ENCODE peak calls at places on chromosome 1, in eight cellular contexts. L is naive thymus-derived CD4-positive, alpha-beta T cell; T is kidney epithelial cell; D is neuronal stem cell; U is hepatocyte; S is lung; R is Karpas-422; C is small intestine. N is an unnamed sample. For H3K27me3, the result is how much of the 10 kb centered on the place peaks cover.

GRCh38 chr1:170663441-170664282 is at the start of gene PRRX1:
- DNase-seq in L (no peak), T (no peak), D (no peak), U (no peak), S (no peak), R (no peak), C (no peak), N (no peak)

GRCh38 chr1:1149416-1149815 is 24.3 kb upstream of the TTLL10 start:
- DNase-seq in L (no peak), T (no peak), D (no peak), U (no peak), S (no peak), R (no peak), C (no peak), N (no peak)

GRCh38 chr1:66633128-66633527 is 99.2 kb downstream of the SGIP1 start:
- DNase-seq in L (no peak), T (no peak), D (no peak), U (no peak), S (no peak), R (no peak), C (no peak), N (no peak)

GRCh38 chr1:59163268-59164092 is 133.4 kb upstream of the FGGY start:
- DNase-seq in L (no peak), T (no peak), D (no peak), U (no peak), S (no peak), R (no peak), C (no peak), N (no peak)

GRCh38 chr1:181630838-181631237 is 147.5 kb downstream of the CACNA1E start:
- DNase-seq in L (no peak), T (no peak), D (no peak), U (no peak), S (no peak), R (no peak), C (no peak), N (no peak)

GRCh38 chr1:210647406-210648333 is 319.0 kb downstream of the HHAT start:
- DNase-seq in L (no peak), T (peak), D (no peak), U (no peak), S (no peak), R (no peak), C (no peak), N (no peak)

GRCh38 chr1:214422137-214422671 is 129.2 kb downstream of the PTPN14 start:
- DNase-seq in L (no peak), T (no peak), D (no peak), U (no peak), S (no peak), R (no peak), C (no peak), N (no peak)

GRCh38 chr1:64745986-64746940 is 1.4 kb downstream of the RAVER2 start:
- DNase-seq in L (no peak), T (no peak), D (no peak), U (no peak), S (no peak), R (no peak), C (peak), N (no peak)

GRCh38 chr1:119659628-119660027 is 11.6 kb upstream of the ZNF697 start:
- DNase-seq in L (no peak), T (no peak), D (no peak), U (no peak), S (peak), R (no peak), C (no peak), N (no peak)

GRCh38 chr1:6148497-6149241 is 31.5 kb downstream of the CHD5 start:
- DNase-seq in L (peak), T (no peak), D (peak), U (peak), S (peak), R (no peak), C (peak), N (peak)

GRCh38 chr1:212606734-212607205 is 1.8 kb upstream of the ATF3 start:
- DNase-seq in L (peak), T (no peak), D (no peak), U (peak), S (peak), R (no peak), C (peak), N (peak)

GRCh38 chr1:12453400-12454343 is 164.3 kb downstream of the DHRS3 start:
- DNase-seq in L (no peak), T (no peak), D (no peak), U (no peak), S (no peak), R (no peak), C (peak), N (no peak)

GRCh38 chr1:30631700-30632099 is 91.7 kb downstream of the MATN1 start:
- DNase-seq in L (no peak), T (no peak), D (no peak), U (no peak), S (no peak), R (no peak), C (no peak), N (no peak)

GRCh38 chr1:43177691-43178090 is 5.6 kb downstream of the CFAP57 start:
- DNase-seq in L (no peak), T (no peak), D (no peak), U (no peak), S (no peak), R (peak), C (no peak), N (no peak)

GRCh38 chr1:170556910-170557309 is 24.9 kb downstream of the GORAB start:
- DNase-seq in L (no peak), T (no peak), D (no peak), U (no peak), S (no peak), R (no peak), C (no peak), N (no peak)

GRCh38 chr1:206447792-206448191 is 22.5 kb upstream of the IKBKE start:
- DNase-seq in L (no peak), T (no peak), D (no peak), U (no peak), S (no peak), R (no peak), C (no peak), N (no peak)

GRCh38 chr1:25609921-25610320 is 6.7 kb upstream of the MAN1C1 start:
- DNase-seq in L (no peak), T (no peak), D (no peak), U (peak), S (no peak), R (no peak), C (no peak), N (no peak)

GRCh38 chr1:231171623-231172197 is 9.9 kb downstream of the TRIM67 start:
- DNase-seq in L (no peak), T (no peak), D (no peak), U (no peak), S (no peak), R (no peak), C (no peak), N (no peak)

GRCh38 chr1:168917309-168917708 is 188.3 kb upstream of the DPT start:
- DNase-seq in L (no peak), T (no peak), D (no peak), U (no peak), S (no peak), R (no peak), C (no peak), N (no peak)

GRCh38 chr1:94580367-94581115 is 39.0 kb upstream of the F3 start:
- DNase-seq in L (no peak), T (no peak), D (no peak), U (no peak), S (no peak), R (no peak), C (no peak), N (no peak)

GRCh38 chr1:186923434-186923833 is 94.7 kb downstream of the PLA2G4A start:
- DNase-seq in L (no peak), T (no peak), D (no peak), U (no peak), S (no peak), R (no peak), C (peak), N (no peak)

GRCh38 chr1:56336972-56337371 is 242.4 kb downstream of the PLPP3 start:
- DNase-seq in L (no peak), T (no peak), D (no peak), U (no peak), S (no peak), R (no peak), C (no peak), N (no peak)

GRCh38 chr1:212219679-212220463 is 65.3 kb upstream of the PPP2R5A start:
- DNase-seq in L (no peak), T (peak), D (no peak), U (peak), S (peak), R (no peak), C (peak), N (no peak)

GRCh38 chr1:107689157-107689556 is 275.8 kb downstream of the VAV3 start:
- DNase-seq in L (no peak), T (no peak), D (no peak), U (peak), S (no peak), R (no peak), C (no peak), N (no peak)

GRCh38 chr1:181206513-181206912 is 118.0 kb downstream of the IER5 start:
- DNase-seq in L (no peak), T (no peak), D (no peak), U (no peak), S (no peak), R (peak), C (no peak), N (no peak)

GRCh38 chr1:163820190-163820589 is 498.4 kb downstream of the NUF2 start:
- DNase-seq in L (no peak), T (no peak), D (no peak), U (no peak), S (no peak), R (no peak), C (no peak), N (no peak)

GRCh38 chr1:228008391-228009115 is 1.8 kb downstream of the WNT3A start:
- DNase-seq in L (no peak), T (no peak), D (no peak), U (no peak), S (peak), R (no peak), C (no peak), N (no peak)

GRCh38 chr1:221687731-221688487 is 54.0 kb downstream of the DUSP10 start:
- DNase-seq in L (no peak), T (no peak), D (no peak), U (no peak), S (no peak), R (no peak), C (no peak), N (no peak)

GRCh38 chr1:167631987-167632680 is 2.1 kb downstream of the RCSD1 start:
- DNase-seq in L (peak), T (no peak), D (no peak), U (no peak), S (no peak), R (peak), C (peak), N (peak)

GRCh38 chr1:59885160-59885832 is 41.3 kb downstream of the CYP2J2 start:
- DNase-seq in L (no peak), T (no peak), D (no peak), U (no peak), S (no peak), R (no peak), C (no peak), N (no peak)

GRCh38 chr1:16921391-16922185 is at the start of gene CROCC:
- DNase-seq in L (peak), T (peak), D (peak), U (peak), S (no peak), R (peak), C (no peak), N (peak)

GRCh38 chr1:27124405-27124804 is 30.5 kb downstream of the SLC9A1 start:
- DNase-seq in L (no peak), T (no peak), D (no peak), U (no peak), S (no peak), R (no peak), C (no peak), N (no peak)

GRCh38 chr1:2274968-2275475 is 46.9 kb downstream of the SKI start:
- DNase-seq in L (no peak), T (no peak), D (no peak), U (no peak), S (no peak), R (no peak), C (no peak), N (no peak)
- H3K4me3 ChIP-seq in L (no peak), T (no peak), D (no peak), U (no peak), S (no peak), R (no peak), C (no peak), N (no peak)

GRCh38 chr1:197910120-197911110 is 6.8 kb upstream of the LHX9 start:
- DNase-seq in L (no peak), T (no peak), D (peak), U (no peak), S (no peak), R (no peak), C (no peak), N (no peak)
- H3K27me3 ChIP-seq in L (half or more), T (half or more), D (under half), U (half or more), S (under half), R (under half), C (half or more), N (half or more)

DNA sequence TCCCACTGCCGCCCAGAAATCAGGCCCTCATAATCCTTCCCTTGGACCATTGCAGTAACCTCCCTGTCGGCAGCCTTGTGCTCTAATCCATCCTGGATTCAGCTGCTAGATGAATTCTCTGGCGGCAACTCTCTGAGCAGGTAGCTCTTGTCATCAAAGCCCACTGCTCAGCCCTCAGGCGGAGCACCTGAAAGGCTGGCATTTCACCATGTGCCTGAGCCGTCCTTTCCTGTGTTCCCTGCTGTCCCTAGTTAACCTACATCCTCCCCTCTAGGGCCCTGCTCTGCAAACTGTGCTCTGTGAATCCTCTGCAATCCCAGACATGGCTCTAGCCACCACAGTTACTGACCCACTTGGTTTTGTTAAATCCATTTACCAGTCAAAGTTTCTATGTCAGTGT is 118.0 kb downstream of the KAZN start:
- DNase-seq in L (no peak), T (no peak), D (no peak), U (no peak), S (no peak), R (no peak), C (no peak), N (no peak)
- H3K4me3 ChIP-seq in L (no peak), T (no peak), D (no peak), U (no peak), S (no peak), R (no peak), C (no peak), N (no peak)

DNA sequence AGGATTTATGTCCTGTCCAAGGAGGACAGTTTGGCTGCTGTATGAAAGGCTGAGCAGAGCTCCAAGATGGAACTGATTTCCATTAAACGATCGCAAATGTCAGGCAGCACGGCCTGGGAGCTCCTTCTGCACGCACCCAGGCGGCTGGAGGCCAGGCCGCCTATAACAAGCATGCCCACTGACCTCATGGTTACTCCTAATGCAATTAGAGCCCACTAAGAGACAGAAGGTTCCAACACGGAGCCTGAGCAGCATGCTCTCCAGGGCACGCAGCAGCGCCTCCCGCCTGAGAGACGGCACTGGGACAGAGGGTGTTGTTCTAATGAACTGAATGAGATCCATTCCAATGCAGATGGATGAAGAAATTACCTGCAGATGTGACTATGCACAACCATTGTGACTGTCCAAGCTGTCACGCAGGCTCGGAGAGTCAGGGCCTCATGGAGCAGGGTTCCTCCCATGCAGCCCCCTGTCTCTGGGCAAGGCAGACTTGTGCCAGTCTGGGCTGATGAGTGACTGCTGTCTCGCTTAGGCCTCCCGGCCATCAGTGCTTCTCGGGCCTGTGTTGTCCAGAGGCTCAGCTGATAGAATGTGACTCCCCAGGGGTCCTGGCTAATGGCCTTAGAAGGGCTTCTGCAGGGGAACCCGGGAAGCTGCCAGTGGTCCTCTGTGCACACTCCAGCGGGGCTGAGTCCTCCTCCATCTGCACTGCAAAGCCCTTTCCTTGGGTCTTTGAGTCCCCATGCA is 25.1 kb upstream of the CDCA8 start:
- DNase-seq in L (no peak), T (no peak), D (no peak), U (no peak), S (no peak), R (no peak), C (no peak), N (no peak)
- H3K27me3 ChIP-seq in L (under half), T (under half), D (under half), U (under half), S (under half), R (under half), C (under half), N (under half)

GRCh38 chr1:204108312-204109141 is 35.6 kb downstream of the SOX13 start:
- DNase-seq in L (no peak), T (no peak), D (peak), U (no peak), S (no peak), R (no peak), C (no peak), N (no peak)
- H3K4me3 ChIP-seq in L (no peak), T (no peak), D (no peak), U (no peak), S (no peak), R (no peak), C (no peak), N (no peak)

GRCh38 chr1:156392427-156392826 is 23.4 kb downstream of the RHBG start:
- DNase-seq in L (no peak), T (no peak), D (peak), U (no peak), S (no peak), R (no peak), C (no peak), N (no peak)

GRCh38 chr1:156391701-156392100 is 22.7 kb downstream of the RHBG start:
- DNase-seq in L (no peak), T (no peak), D (no peak), U (no peak), S (no peak), R (no peak), C (no peak), N (no peak)

GRCh38 chr1:156394835-156395461 is 25.9 kb downstream of the RHBG start:
- DNase-seq in L (no peak), T (no peak), D (no peak), U (no peak), S (no peak), R (peak), C (no peak), N (no peak)

GRCh38 chr1:156394082-156394481 is 25.1 kb downstream of the RHBG start:
- DNase-seq in L (no peak), T (no peak), D (no peak), U (no peak), S (no peak), R (no peak), C (no peak), N (no peak)

GRCh38 chr1:156393095-156393494 is 24.1 kb downstream of the RHBG start:
- DNase-seq in L (no peak), T (no peak), D (no peak), U (no peak), S (no peak), R (no peak), C (no peak), N (no peak)
- H3K27me3 ChIP-seq in L (under half), T (under half), D (under half), U (under half), S (under half), R (under half), C (under half), N (under half)

DNA sequence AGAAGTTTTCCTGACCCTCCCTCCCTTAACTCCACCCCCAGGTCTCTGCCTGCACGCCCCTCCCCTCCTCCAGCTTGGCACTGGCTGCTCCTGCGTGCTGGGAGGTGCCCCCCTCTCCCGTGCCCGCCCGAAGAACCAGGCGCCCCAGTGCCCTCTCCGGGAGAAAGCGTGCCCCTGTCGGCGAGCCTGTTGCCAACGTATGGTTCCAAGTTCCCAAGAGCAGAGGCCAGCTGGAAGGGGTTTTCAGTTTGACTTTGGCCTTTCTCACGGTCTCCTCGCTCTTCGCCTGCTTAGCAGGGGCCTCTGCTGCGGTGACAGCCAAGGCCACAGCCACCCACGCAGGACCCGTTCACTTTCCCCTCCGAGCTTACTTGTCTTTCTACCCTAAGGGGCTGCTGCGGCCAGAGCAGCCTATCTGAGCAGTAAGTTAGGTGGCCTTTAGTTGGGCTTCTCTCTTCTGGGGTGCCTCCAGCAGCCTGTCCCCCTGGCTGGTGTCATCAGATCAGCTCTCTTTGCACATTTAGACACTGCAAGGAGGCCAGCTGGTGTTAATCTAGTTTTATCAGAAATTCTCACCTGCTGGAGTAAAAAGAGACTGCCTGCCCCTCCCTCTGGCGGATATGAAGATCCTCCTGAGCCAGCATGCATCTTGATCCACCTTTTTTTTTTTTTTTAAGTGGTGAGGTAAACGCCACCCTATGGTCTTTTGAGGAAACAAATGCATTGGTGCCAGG is 1.5 kb downstream of the STUM start:
- DNase-seq in L (peak), T (no peak), D (peak), U (peak), S (no peak), R (peak), C (peak), N (no peak)
- H3K4me3 ChIP-seq in L (peak), T (no peak), D (peak), U (peak), S (no peak), R (no peak), C (no peak), N (peak)

GRCh38 chr1:22717038-22717758 is 6.6 kb downstream of the EPHB2 start:
- DNase-seq in L (no peak), T (no peak), D (no peak), U (peak), S (no peak), R (no peak), C (peak), N (no peak)
- H3K27me3 ChIP-seq in L (under half), T (under half), D (under half), U (under half), S (under half), R (under half), C (under half), N (under half)